ENCODE peak calls at places on chromosomes 12 and 14, in six cellular contexts. E is psoas muscle, S is cardiac fibroblast, B is aorta, F is ascending aorta, J is ovary. H is an unnamed sample.

GRCh38 chr14:24997335-24997734 is 52.6 kb downstream of the STXBP6 start:
- DNase-seq in E (no peak), S (no peak), F (no peak), B (no peak), J (no peak), H (no peak)

GRCh38 chr14:54633076-54633475 is 66.1 kb downstream of the SAMD4A start:
- DNase-seq in J (no peak), B (no peak), F (no peak), E (no peak), S (no peak), H (no peak)

GRCh38 chr12:103172447-103173112 is 215.1 kb downstream of the ASCL1 start:
- DNase-seq in S (no peak), F (no peak), J (no peak), E (no peak), B (no peak), H (no peak)

GRCh38 chr12:5560242-5560641 is 128.3 kb downstream of the NTF3 start:
- DNase-seq in F (no peak), B (no peak), E (no peak), J (no peak), S (no peak), H (no peak)

GRCh38 chr14:50527970-50528369 is 4.4 kb downstream of the MAP4K5 start:
- DNase-seq in B (no peak), E (no peak), S (no peak), J (no peak), F (no peak), H (no peak)

GRCh38 chr14:61462566-61463195 is 141.3 kb downstream of the PRKCH start:
- DNase-seq in E (no peak), B (no peak), J (no peak), F (no peak), S (peak; percentile 92), H (no peak)

GRCh38 chr14:102508410-102508773 is 1.2 kb downstream of the ANKRD9 start:
- DNase-seq in F (no peak), J (no peak), E (no peak), S (no peak), B (no peak), H (no peak)

GRCh38 chr12:96047621-96048211 is 12.3 kb upstream of the LTA4H start:
- DNase-seq in E (no peak), B (no peak), J (no peak), S (peak; percentile 61), F (no peak), H (no peak)

GRCh38 chr14:54102051-54102456 is 145.4 kb upstream of the BMP4 start:
- DNase-seq in J (no peak), B (no peak), E (no peak), F (no peak), S (no peak), H (no peak)

GRCh38 chr14:68696721-68697495 is 96.0 kb downstream of the ZFP36L1 start:
- DNase-seq in F (no peak), J (no peak), B (peak; percentile 37), S (no peak), E (no peak), H (peak; percentile 30)

DNA sequence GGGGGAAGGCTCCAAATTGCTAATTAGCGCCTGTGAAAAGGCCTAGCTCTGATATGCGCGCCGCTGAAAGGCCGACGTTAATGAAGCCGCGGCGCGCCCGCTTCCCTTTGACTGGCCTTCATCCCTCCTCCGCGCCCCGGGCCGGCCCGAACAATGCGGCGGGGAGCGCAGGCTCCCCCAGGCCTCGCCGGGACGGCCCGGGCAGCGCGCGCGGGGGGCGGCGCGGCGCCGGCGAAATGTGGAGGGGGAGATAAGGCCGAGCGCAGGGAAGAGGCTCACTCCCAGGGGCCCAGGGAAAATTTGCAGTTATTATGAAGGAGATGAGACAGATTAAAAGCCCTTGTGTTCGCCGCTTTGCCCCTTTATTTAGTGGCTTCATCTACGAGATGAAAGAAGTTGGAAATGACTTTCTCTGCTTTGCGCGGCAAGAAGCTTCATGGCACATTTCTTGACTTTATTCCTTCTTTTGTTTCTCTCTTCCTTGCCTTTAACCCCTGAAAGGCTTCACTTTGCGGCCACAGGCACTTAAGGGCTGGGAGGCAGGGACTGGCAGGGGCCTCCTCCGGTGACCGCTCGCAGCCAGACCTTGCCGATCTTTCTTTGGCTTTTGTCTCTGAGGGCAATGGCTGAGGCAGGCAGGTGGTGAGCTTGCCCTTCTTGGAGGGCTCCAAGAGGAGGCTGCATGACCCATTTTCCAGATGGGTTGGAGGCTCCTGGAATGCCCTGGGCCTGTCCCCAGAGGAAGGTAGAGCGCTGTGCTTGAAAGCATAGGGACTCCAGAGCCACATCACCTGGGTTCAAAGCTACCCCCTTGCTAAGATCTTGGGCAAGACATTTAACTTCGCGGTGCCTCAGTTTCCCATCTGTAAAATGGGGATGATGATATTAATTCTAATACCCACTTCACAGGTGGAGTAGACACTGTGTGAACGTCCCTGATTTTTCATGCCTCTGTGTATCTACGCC is 12.7 kb upstream of the GPATCH2L start:
- DNase-seq in E (no peak), J (no peak), B (no peak), F (no peak), S (no peak), H (no peak)
- H3K4me3 ChIP-seq in E (peak overlapping the region; percentile 60), J (peak overlapping the region; percentile 6), B (peak overlapping the region; percentile 36), F (peak overlapping the region; percentile 30), S (no peak overlapping the region), H (no peak overlapping the region)

GRCh38 chr12:57238854-57239554 is 9.5 kb downstream of the SHMT2 start:
- DNase-seq in E (peak; percentile 91), J (peak; percentile 92), S (peak; percentile 91), F (no peak), B (peak; percentile 91), H (peak; percentile 88)
- H3K4me3 ChIP-seq in E (peak overlapping the region; percentile 65), J (peak overlapping the region; percentile 26), S (peak overlapping the region; percentile 72), F (peak overlapping the region; percentile 45), B (peak overlapping the region; percentile 22), H (peak overlapping the region; percentile 12)

GRCh38 chr14:39843881-39844280 is 411.6 kb upstream of the FBXO33 start:
- DNase-seq in F (no peak), B (no peak), E (no peak), J (no peak), S (no peak), H (no peak)

GRCh38 chr14:39847191-39847590 is 415.0 kb upstream of the FBXO33 start:
- DNase-seq in J (no peak), S (no peak), E (no peak), F (no peak), B (no peak), H (no peak)

DNA sequence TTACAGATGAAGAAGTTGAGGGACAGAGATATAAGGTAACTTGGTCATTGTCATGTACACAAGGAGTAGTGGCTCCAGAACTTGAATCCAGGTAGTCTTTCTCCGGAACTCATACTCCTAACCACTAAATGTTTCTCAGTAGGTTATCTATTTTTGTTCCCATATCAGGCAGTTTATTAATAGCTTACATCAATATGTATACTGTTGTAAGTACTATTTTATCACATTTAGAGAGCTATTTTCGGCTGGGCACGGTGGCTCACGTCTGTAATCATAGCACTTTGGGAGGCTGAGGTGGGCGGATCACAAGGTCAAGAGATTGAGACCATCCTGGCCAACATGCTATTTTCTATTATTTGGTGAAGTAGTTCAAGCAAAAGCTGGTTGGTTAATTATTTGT is 415.6 kb upstream of the FBXO33 start:
- DNase-seq in J (no peak), F (no peak), E (no peak), S (no peak), B (no peak), H (no peak)
- H3K4me3 ChIP-seq in J (no peak overlapping the region), F (no peak overlapping the region), E (no peak overlapping the region), S (no peak overlapping the region), B (no peak overlapping the region), H (no peak overlapping the region)

DNA sequence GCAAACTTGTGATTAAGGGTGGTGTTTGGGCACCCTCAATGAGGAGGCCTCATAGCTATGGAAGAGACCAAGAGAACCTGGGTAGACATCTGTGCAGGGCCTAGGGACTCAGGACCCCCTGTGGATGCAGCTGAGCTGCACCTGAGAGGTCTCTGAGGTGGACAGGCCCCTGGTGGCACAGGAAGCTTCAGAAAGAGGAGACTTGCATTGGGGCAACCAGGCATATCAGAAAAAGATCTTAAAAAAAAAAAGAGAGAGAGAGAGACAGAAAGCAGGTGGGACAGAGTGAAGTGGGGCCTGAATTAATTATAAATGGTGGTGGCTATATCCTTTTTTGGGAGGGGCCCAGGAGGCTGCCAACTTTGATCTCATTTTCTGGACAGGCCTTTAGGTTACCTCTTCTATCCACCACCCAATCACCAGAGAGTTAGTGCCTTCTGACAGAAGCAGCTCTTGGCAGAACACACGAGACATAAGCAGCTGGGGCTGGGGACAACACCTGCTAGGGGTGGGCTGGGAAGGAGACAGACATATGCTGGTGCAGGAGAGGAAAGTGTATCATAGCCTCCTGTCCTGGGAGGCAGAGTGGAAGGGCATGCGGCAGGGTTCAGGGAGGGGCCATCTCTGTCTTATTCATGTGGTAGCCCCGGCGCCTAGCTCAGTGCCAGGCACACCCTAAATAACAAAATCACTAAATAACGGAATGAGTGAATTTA is 46.6 kb upstream of the ATP23 start:
- DNase-seq in F (no peak), B (no peak), E (no peak), S (peak; percentile 21), J (peak; percentile 34), H (no peak)
- H3K4me3 ChIP-seq in F (no peak overlapping the region), B (no peak overlapping the region), E (peak overlapping the region; percentile 42), S (no peak overlapping the region), J (peak overlapping the region; percentile 17), H (no peak overlapping the region)

DNA sequence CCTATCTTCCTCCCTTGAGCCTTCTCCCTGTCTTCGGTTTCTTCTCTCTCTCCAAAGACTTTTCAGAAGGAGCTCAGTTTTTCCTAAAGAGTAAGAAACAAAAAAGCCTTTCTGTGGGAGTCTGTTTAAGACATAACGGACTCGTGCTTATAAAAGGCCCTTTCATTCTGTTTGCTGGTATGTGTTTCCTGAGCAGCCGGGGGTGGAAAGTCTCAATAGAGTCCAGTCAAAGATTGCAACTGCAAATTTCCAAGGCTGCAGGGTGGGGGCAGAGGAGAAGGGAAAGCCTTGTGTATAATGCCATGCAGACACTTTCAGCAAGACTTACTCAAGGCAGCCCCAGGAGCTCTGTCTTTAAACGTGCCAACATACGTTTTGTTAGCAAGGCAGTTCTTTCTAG is 62.2 kb downstream of the GNG2 start:
- DNase-seq in F (no peak), S (peak; percentile 72), B (no peak), J (peak; percentile 19), E (no peak), H (no peak)
- H3K4me3 ChIP-seq in F (no peak overlapping the region), S (no peak overlapping the region), B (peak overlapping the region; percentile 26), J (no peak overlapping the region), E (no peak overlapping the region), H (no peak overlapping the region)

GRCh38 chr12:17284873-17285272 is 678.9 kb upstream of the LMO3 start:
- DNase-seq in S (no peak), B (no peak), J (no peak), F (no peak), E (no peak), H (no peak)
- H3K4me3 ChIP-seq in S (no peak overlapping the region), B (no peak overlapping the region), J (no peak overlapping the region), F (no peak overlapping the region), E (no peak overlapping the region), H (no peak overlapping the region)

DNA sequence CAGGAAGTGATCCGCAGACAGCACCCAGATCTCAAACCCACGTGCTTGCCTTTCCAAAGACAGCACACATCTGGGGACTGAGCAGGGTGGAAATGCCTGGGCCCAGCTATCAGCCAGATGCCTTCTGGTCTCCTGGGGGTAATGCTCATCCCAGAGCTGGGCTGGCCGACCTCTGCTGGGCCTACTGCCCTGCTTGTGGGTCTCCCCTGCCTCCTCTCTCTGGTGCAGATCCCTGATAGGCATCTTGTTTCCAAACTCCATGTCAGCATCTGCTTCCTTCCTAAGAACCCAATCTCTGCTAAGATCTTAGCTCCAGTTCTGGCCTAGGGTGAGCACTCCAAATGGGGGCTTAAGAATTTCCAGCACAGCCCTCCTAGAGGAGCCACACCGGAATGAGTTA is 1043.0 kb downstream of the VRK1 start:
- DNase-seq in B (no peak), E (no peak), J (no peak), F (no peak), S (no peak), H (no peak)
- H3K4me3 ChIP-seq in B (no peak overlapping the region), E (no peak overlapping the region), J (no peak overlapping the region), F (no peak overlapping the region), S (no peak overlapping the region), H (no peak overlapping the region)

GRCh38 chr14:73665130-73665529 is 20.3 kb downstream of the DNAL1 start:
- DNase-seq in J (no peak), F (no peak), S (no peak), E (no peak), B (no peak), H (no peak)
- H3K4me3 ChIP-seq in J (no peak overlapping the region), F (no peak overlapping the region), S (no peak overlapping the region), E (no peak overlapping the region), B (no peak overlapping the region), H (no peak overlapping the region)